ENCODE peak calls at places on chromosomes 5 and 9, in eight cellular contexts. N is IMR-90, G is GM23248, I is MM.1S, K is mammary epithelial cell, U is PC-9, P is OCI-LY7, T is mesenchymal stem cell. B is an unnamed sample.

GRCh38 chr9:4207881-4208615 is 91.8 kb downstream of the GLIS3 start:
- DNase-seq in T (peak; percentile 59), N (peak; percentile 61), P (no peak), G (peak; percentile 85), U (no peak), I (no peak), K (no peak), B (no peak)

GRCh38 chr9:128987800-128988199 is 40.3 kb downstream of the NUP188 start:
- DNase-seq in G (peak; percentile 93), K (peak; percentile 64), T (peak; percentile 24), I (no peak), N (peak; percentile 80), U (no peak), P (no peak), B (no peak)

GRCh38 chr9:114007991-114008666 is 70.0 kb downstream of the AMBP start:
- DNase-seq in G (no peak), U (no peak), I (no peak), T (no peak), N (no peak), K (no peak), P (no peak), B (no peak)

GRCh38 chr9:10000669-10001068 is 612.1 kb downstream of the PTPRD start:
- DNase-seq in I (no peak), K (no peak), P (no peak), N (no peak), T (no peak), U (no peak), G (no peak), B (no peak)

GRCh38 chr5:128538249-128539037 is 398 bp upstream of the FBN2 start:
- DNase-seq in P (no peak), I (peak; percentile 35), N (peak; percentile 80), K (peak; percentile 80), T (peak; percentile 86), U (no peak), G (peak; percentile 79), B (peak; percentile 16)

GRCh38 chr5:89584339-89584956 is 701.5 kb upstream of the MEF2C start:
- DNase-seq in I (no peak), N (peak; percentile 52), K (peak; percentile 88), T (peak; percentile 65), P (no peak), U (no peak), G (peak; percentile 83), B (no peak)

GRCh38 chr5:127673401-127673800 is 24.5 kb downstream of the CTXN3 start:
- DNase-seq in U (no peak), P (no peak), I (no peak), T (peak; percentile 16), K (peak; percentile 42), N (peak; percentile 25), G (peak; percentile 38), B (no peak)

GRCh38 chr5:120405923-120406322 is 58.2 kb upstream of the PRR16 start:
- DNase-seq in P (no peak), N (peak; percentile 88), K (peak; percentile 88), I (peak; percentile 55), U (no peak), G (peak; percentile 50), T (peak; percentile 85), B (no peak)

GRCh38 chr5:142946547-142947426 is 176.6 kb downstream of the ARHGAP26 start:
- DNase-seq in I (peak; percentile 54), N (no peak), T (no peak), U (no peak), G (no peak), K (no peak), P (no peak), B (no peak)
- H3K4me2 ChIP-seq in I (peak overlapping the region; percentile 20), N (no peak overlapping the region), T (no peak overlapping the region), U (no peak overlapping the region), G (no peak overlapping the region), K (no peak overlapping the region), P (no peak overlapping the region), B (no peak overlapping the region)

DNA sequence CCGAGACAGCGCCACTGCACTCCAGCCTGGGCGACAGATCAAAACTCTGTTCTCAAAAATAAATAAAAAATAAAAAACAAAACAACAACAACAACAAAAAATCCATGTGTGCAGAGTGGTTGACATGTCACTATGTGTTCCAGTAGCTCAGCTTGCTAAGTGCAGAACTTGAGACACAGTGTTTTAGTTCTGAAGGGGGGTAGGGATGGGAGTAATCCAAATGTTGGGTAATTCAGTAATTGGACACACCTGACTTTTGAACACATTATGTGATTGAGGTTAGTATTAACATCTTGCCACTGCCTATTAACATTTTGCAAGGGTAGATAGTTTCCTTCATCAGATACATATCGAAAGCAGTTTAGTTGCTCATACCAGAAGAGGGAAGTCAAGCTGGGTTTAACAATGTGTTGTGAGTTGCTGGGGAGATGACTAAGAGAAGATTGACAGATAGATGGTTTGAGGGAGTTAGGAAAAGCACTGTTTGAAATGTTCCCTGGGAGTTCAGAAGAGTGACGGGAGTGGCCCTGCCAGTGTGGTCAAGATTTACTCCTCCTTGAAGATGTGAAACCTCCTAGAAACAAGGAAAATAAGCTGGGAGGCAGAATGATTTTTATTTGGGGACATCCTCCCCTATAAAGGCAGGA is 928 bp downstream of the HACD4 start:
- DNase-seq in I (no peak), U (peak; percentile 29), P (no peak), G (peak; percentile 72), T (peak; percentile 12), K (no peak), N (peak; percentile 12), B (no peak)
- H3K4me2 ChIP-seq in I (no peak overlapping the region), U (peak overlapping the region; percentile 72), P (peak overlapping the region; percentile 26), G (peak overlapping the region; percentile 66), T (no peak overlapping the region), K (no peak overlapping the region), N (peak overlapping the region; percentile 49), B (no peak overlapping the region)

DNA sequence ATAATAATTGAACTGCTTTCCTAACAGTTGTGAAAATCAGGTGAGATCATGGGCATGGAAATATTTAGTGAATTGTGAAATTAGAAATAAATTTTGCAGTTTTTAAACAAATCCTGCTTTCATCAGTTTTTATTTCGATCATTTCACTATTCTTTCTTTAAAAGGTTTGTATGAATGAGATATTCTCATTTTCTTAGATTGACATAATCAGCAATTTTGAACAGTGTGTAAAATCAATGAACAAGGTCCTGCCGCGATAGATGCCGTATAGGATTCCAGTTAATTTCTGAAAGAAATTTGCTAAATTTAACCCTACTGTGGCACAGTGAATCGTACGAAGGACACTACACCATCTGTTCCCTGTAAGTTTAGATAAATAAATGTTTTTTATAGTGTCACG is 7.5 kb downstream of the RAD23B start:
- DNase-seq in U (no peak), P (no peak), T (no peak), K (no peak), G (no peak), N (no peak), I (no peak), B (no peak)
- H3K4me2 ChIP-seq in U (no peak overlapping the region), P (no peak overlapping the region), T (no peak overlapping the region), K (no peak overlapping the region), G (peak overlapping the region; percentile 35), N (no peak overlapping the region), I (no peak overlapping the region), B (no peak overlapping the region)

DNA sequence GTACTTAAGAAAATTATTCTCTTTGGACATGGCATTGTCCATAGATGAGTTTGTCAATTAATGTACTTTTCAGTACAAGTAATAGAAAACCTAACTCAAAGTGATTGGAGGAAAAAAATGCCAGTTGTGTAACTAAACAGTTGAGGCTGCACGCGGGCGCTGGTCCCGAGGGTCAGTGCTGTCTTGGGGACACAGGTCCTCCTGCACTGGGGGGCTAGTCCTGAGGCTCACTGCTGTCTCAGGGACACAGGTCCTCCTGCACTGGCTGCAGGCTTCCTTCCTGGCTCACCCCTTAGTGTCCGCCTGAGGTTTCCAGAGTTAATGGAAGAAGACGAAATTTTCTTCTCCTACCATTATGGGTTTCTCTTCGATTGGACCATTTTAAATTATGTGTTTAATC is 281.1 kb downstream of the CD180 start:
- DNase-seq in I (no peak), K (no peak), N (no peak), U (no peak), P (no peak), G (no peak), T (no peak), B (no peak)
- H3K4me2 ChIP-seq in I (no peak overlapping the region), K (no peak overlapping the region), N (no peak overlapping the region), U (no peak overlapping the region), P (no peak overlapping the region), G (no peak overlapping the region), T (no peak overlapping the region), B (no peak overlapping the region)

DNA sequence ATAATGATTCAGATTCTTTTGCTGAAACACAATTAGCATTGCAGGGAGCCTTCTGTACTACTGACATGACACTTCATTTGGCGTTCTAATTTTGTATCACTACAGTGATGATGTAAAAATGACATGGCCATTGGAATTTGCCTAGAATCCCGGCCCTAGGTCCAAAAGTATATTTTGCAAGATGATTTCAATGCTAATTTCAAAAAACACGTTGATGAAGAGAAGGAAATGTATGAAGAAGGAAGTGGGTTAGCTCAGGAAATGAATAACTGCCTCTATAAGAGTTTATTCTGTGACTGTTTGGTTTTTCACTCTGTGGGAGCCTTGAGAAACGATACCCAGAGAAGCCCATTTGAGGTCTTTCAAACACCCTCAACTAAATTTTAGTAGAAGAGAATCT is 59.3 kb downstream of the OSTF1 start:
- DNase-seq in N (peak; percentile 19), G (peak; percentile 46), I (peak; percentile 47), P (no peak), K (no peak), U (no peak), T (peak; percentile 15), B (no peak)
- H3K4me2 ChIP-seq in N (peak overlapping the region; percentile 16), G (peak overlapping the region; percentile 77), I (peak overlapping the region; percentile 29), P (no peak overlapping the region), K (no peak overlapping the region), U (no peak overlapping the region), T (no peak overlapping the region), B (peak overlapping the region; percentile 66)

DNA sequence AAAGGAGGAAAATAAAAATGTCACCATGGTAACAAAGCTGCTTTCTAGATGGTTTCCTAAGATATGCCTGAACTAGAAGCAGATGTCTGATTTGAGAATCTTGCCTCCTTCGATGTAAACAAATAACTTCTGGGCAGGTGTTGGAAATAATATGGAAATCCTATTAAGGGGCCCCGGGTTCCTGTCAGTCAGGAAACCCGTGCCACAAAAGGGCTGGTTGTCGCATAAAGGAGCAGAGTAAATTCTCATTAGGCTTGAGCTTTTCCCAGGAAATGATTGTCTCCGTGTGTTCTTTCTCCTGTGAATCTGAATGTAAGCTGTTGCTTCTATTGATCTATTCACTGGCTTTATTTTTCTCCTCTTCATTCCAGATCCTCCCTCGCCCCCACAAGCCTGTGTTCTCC is 90.8 kb downstream of the TLE4 start:
- DNase-seq in U (no peak), T (peak; percentile 39), I (no peak), G (peak; percentile 68), N (no peak), K (no peak), P (no peak), B (peak; percentile 15)
- H3K4me2 ChIP-seq in U (no peak overlapping the region), T (no peak overlapping the region), I (no peak overlapping the region), G (peak overlapping the region; percentile 48), N (no peak overlapping the region), K (no peak overlapping the region), P (no peak overlapping the region), B (peak overlapping the region; percentile 70)